ENCODE peak calls at places on chromosome 13, in five cellular contexts. One of them, this sample, is unnamed.

GRCh38 chr13:104937881-104938280 is 1597.6 kb downstream of the EFNB2 start:
- DNase-seq in testis: no peak
- DNase-seq in iris pigment epithelial cell: peak
- DNase-seq in type B pancreatic cell: no peak
- DNase-seq in C1 segment of cervical spinal cord: no peak
- DNase-seq in this sample: no peak

GRCh38 chr13:101946411-101946810 is 455.4 kb downstream of the FGF14 start:
- DNase-seq in type B pancreatic cell: no peak
- DNase-seq in C1 segment of cervical spinal cord: peak
- DNase-seq in iris pigment epithelial cell: no peak
- DNase-seq in testis: no peak
- DNase-seq in this sample: no peak

GRCh38 chr13:27857271-27857670 is 62.5 kb upstream of the PDX1 start:
- DNase-seq in C1 segment of cervical spinal cord: no peak
- DNase-seq in type B pancreatic cell: no peak
- DNase-seq in testis: no peak
- DNase-seq in iris pigment epithelial cell: no peak
- DNase-seq in this sample: no peak

GRCh38 chr13:25300861-25301346 is 521 bp upstream of the NUP58 start:
- DNase-seq in type B pancreatic cell: no peak
- DNase-seq in testis: peak
- DNase-seq in iris pigment epithelial cell: no peak
- DNase-seq in C1 segment of cervical spinal cord: no peak
- DNase-seq in this sample: no peak

GRCh38 chr13:46964789-46965527 is 68.1 kb upstream of the HTR2A start:
- DNase-seq in testis: no peak
- DNase-seq in type B pancreatic cell: no peak
- DNase-seq in iris pigment epithelial cell: peak
- DNase-seq in C1 segment of cervical spinal cord: no peak
- DNase-seq in this sample: no peak

GRCh38 chr13:27621366-27622101 is at the start of gene POLR1D:
- DNase-seq in iris pigment epithelial cell: peak
- DNase-seq in testis: peak
- DNase-seq in C1 segment of cervical spinal cord: peak
- DNase-seq in type B pancreatic cell: peak
- DNase-seq in this sample: peak

GRCh38 chr13:110126391-110126961 is 180.5 kb downstream of the COL4A1 start:
- DNase-seq in iris pigment epithelial cell: peak
- DNase-seq in type B pancreatic cell: no peak
- DNase-seq in C1 segment of cervical spinal cord: no peak
- DNase-seq in testis: no peak
- DNase-seq in this sample: no peak

GRCh38 chr13:53513199-53513598 is 484.6 kb downstream of the OLFM4 start:
- DNase-seq in type B pancreatic cell: no peak
- DNase-seq in iris pigment epithelial cell: no peak
- DNase-seq in C1 segment of cervical spinal cord: no peak
- DNase-seq in testis: no peak
- DNase-seq in this sample: no peak

GRCh38 chr13:26759907-26760834 is at the start of gene GPR12:
- DNase-seq in iris pigment epithelial cell: peak
- DNase-seq in type B pancreatic cell: no peak
- DNase-seq in testis: no peak
- DNase-seq in C1 segment of cervical spinal cord: peak
- DNase-seq in this sample: no peak

GRCh38 chr13:114067886-114068722 is 64.3 kb downstream of the RASA3 start:
- DNase-seq in type B pancreatic cell: no peak
- DNase-seq in C1 segment of cervical spinal cord: no peak
- DNase-seq in testis: no peak
- DNase-seq in iris pigment epithelial cell: no peak
- DNase-seq in this sample: peak

GRCh38 chr13:77719128-77719527 is 21.6 kb downstream of the SLAIN1 start:
- DNase-seq in testis: no peak
- DNase-seq in C1 segment of cervical spinal cord: no peak
- DNase-seq in type B pancreatic cell: no peak
- DNase-seq in iris pigment epithelial cell: no peak
- DNase-seq in this sample: no peak

GRCh38 chr13:107258599-107259187 is 690.8 kb upstream of the ARGLU1 start:
- DNase-seq in C1 segment of cervical spinal cord: no peak
- DNase-seq in iris pigment epithelial cell: peak
- DNase-seq in testis: no peak
- DNase-seq in type B pancreatic cell: no peak
- DNase-seq in this sample: no peak

GRCh38 chr13:114149774-114150740 is 17.6 kb upstream of the RASA3 start:
- DNase-seq in iris pigment epithelial cell: no peak
- DNase-seq in testis: no peak
- DNase-seq in type B pancreatic cell: no peak
- DNase-seq in C1 segment of cervical spinal cord: no peak
- DNase-seq in this sample: no peak

GRCh38 chr13:51879133-51879532 is 17.4 kb downstream of the CCDC70 start:
- DNase-seq in type B pancreatic cell: no peak
- DNase-seq in C1 segment of cervical spinal cord: no peak
- DNase-seq in iris pigment epithelial cell: no peak
- DNase-seq in testis: no peak
- DNase-seq in this sample: no peak

GRCh38 chr13:26899153-26899552 is 138.6 kb upstream of the GPR12 start:
- DNase-seq in testis: no peak
- DNase-seq in iris pigment epithelial cell: no peak
- DNase-seq in C1 segment of cervical spinal cord: no peak
- DNase-seq in type B pancreatic cell: no peak
- DNase-seq in this sample: no peak

GRCh38 chr13:113897966-113898365 is 34.1 kb upstream of the GAS6 start:
- DNase-seq in C1 segment of cervical spinal cord: no peak
- DNase-seq in type B pancreatic cell: no peak
- DNase-seq in iris pigment epithelial cell: no peak
- DNase-seq in testis: no peak
- DNase-seq in this sample: no peak

GRCh38 chr13:54637377-54637776 is 1608.8 kb downstream of the OLFM4 start:
- DNase-seq in iris pigment epithelial cell: peak
- DNase-seq in type B pancreatic cell: no peak
- DNase-seq in testis: no peak
- DNase-seq in C1 segment of cervical spinal cord: no peak
- DNase-seq in this sample: no peak

GRCh38 chr13:113531041-113531873 is 40.7 kb upstream of the DCUN1D2 start:
- DNase-seq in C1 segment of cervical spinal cord: no peak
- DNase-seq in type B pancreatic cell: no peak
- DNase-seq in testis: peak
- DNase-seq in iris pigment epithelial cell: no peak
- DNase-seq in this sample: peak

GRCh38 chr13:46668302-46668720 is 115.3 kb downstream of the LRCH1 start:
- DNase-seq in type B pancreatic cell: no peak
- DNase-seq in testis: peak
- DNase-seq in C1 segment of cervical spinal cord: peak
- DNase-seq in iris pigment epithelial cell: peak
- DNase-seq in this sample: no peak

GRCh38 chr13:39016789-39017188 is 21.1 kb downstream of the PROSER1 start:
- DNase-seq in iris pigment epithelial cell: peak
- DNase-seq in testis: peak
- DNase-seq in C1 segment of cervical spinal cord: peak
- DNase-seq in type B pancreatic cell: no peak
- DNase-seq in this sample: no peak

GRCh38 chr13:74187564-74187963 is 53.4 kb upstream of the KLF12 start:
- DNase-seq in testis: no peak
- DNase-seq in type B pancreatic cell: no peak
- DNase-seq in C1 segment of cervical spinal cord: no peak
- DNase-seq in iris pigment epithelial cell: peak
- DNase-seq in this sample: no peak

GRCh38 chr13:45224181-45224580 is 23.3 kb upstream of the KCTD4 start:
- DNase-seq in C1 segment of cervical spinal cord: no peak
- DNase-seq in type B pancreatic cell: no peak
- DNase-seq in testis: no peak
- DNase-seq in iris pigment epithelial cell: peak
- DNase-seq in this sample: no peak

GRCh38 chr13:97221989-97222700 is at the start of gene MBNL2:
- DNase-seq in testis: peak
- DNase-seq in C1 segment of cervical spinal cord: peak
- DNase-seq in type B pancreatic cell: peak
- DNase-seq in iris pigment epithelial cell: peak
- DNase-seq in this sample: peak

GRCh38 chr13:96284971-96285370 is 195.1 kb downstream of the HS6ST3 start:
- DNase-seq in type B pancreatic cell: no peak
- DNase-seq in testis: no peak
- DNase-seq in C1 segment of cervical spinal cord: no peak
- DNase-seq in iris pigment epithelial cell: no peak
- DNase-seq in this sample: no peak

GRCh38 chr13:24064258-24064860 is 96.2 kb upstream of the SPATA13 start:
- DNase-seq in C1 segment of cervical spinal cord: no peak
- DNase-seq in iris pigment epithelial cell: no peak
- DNase-seq in type B pancreatic cell: no peak
- DNase-seq in testis: no peak
- DNase-seq in this sample: no peak

GRCh38 chr13:51541809-51542258 is 42.4 kb upstream of the WDFY2 start:
- DNase-seq in C1 segment of cervical spinal cord: no peak
- DNase-seq in iris pigment epithelial cell: no peak
- DNase-seq in type B pancreatic cell: no peak
- DNase-seq in testis: no peak
- DNase-seq in this sample: no peak

GRCh38 chr13:95139186-95139585 is 162.1 kb downstream of the ABCC4 start:
- DNase-seq in type B pancreatic cell: no peak
- DNase-seq in iris pigment epithelial cell: no peak
- DNase-seq in C1 segment of cervical spinal cord: no peak
- DNase-seq in testis: no peak
- DNase-seq in this sample: no peak

GRCh38 chr13:23254506-23254905 is 73.7 kb downstream of the SGCG start:
- DNase-seq in type B pancreatic cell: no peak
- DNase-seq in testis: no peak
- DNase-seq in C1 segment of cervical spinal cord: no peak
- DNase-seq in iris pigment epithelial cell: no peak
- DNase-seq in this sample: no peak

GRCh38 chr13:37202264-37202663 is 96.8 kb upstream of the CSNK1A1L start:
- DNase-seq in type B pancreatic cell: no peak
- DNase-seq in iris pigment epithelial cell: no peak
- DNase-seq in testis: no peak
- DNase-seq in C1 segment of cervical spinal cord: no peak
- DNase-seq in this sample: no peak

This sample was measured in mesenteric fat pad.